ENCODE peak calls at places on chromosome 5, in eight cellular contexts. Z is uterus, L is A549, F is right lobe of liver, G is K562, O is IMR-90, R is lower leg skin, B is heart left ventricle. X is an unnamed sample.

GRCh38 chr5:68593211-68593701 is 377.7 kb downstream of the PIK3R1 start:
- DNase-seq in F (peak; percentile 88), L (no peak), R (no peak), G (no peak), O (no peak), Z (no peak), B (no peak), X (no peak)

GRCh38 chr5:34998058-34998789 is 49.5 kb downstream of the AGXT2 start:
- DNase-seq in O (peak; percentile 66), R (no peak), Z (no peak), G (no peak), B (no peak), L (no peak), F (no peak), X (no peak)

GRCh38 chr5:172790496-172790889 is 19.5 kb upstream of the DUSP1 start:
- DNase-seq in G (no peak), L (no peak), O (no peak), Z (no peak), R (peak; percentile 59), B (no peak), F (peak; percentile 20), X (no peak)

GRCh38 chr5:107284822-107285510 is 385.8 kb downstream of the EFNA5 start:
- DNase-seq in F (no peak), Z (no peak), G (no peak), R (no peak), O (peak; percentile 16), B (no peak), L (no peak), X (no peak)

GRCh38 chr5:56050566-56051292 is 56.0 kb upstream of the IL6ST start:
- DNase-seq in F (no peak), R (no peak), B (no peak), G (no peak), L (no peak), O (no peak), Z (no peak), X (no peak)

GRCh38 chr5:155529366-155529765 is 515.8 kb downstream of the KIF4B start:
- DNase-seq in L (no peak), B (no peak), O (no peak), R (no peak), Z (no peak), G (no peak), F (no peak), X (no peak)

GRCh38 chr5:60274704-60275103 is 381.2 kb upstream of the PDE4D start:
- DNase-seq in O (no peak), L (no peak), G (no peak), F (no peak), B (no peak), R (no peak), Z (no peak), X (no peak)

GRCh38 chr5:94499806-94500205 is 118.6 kb downstream of the KIAA0825 start:
- DNase-seq in Z (no peak), R (no peak), F (no peak), L (no peak), B (no peak), O (no peak), G (no peak), X (no peak)

GRCh38 chr5:96870094-96871021 is 5.9 kb upstream of the ERAP2 start:
- DNase-seq in R (no peak), F (no peak), B (no peak), G (no peak), L (no peak), O (no peak), Z (no peak), X (no peak)

GRCh38 chr5:14545308-14545707 is 36.3 kb upstream of the OTULINL start:
- DNase-seq in R (no peak), Z (no peak), L (no peak), B (no peak), O (no peak), G (no peak), F (no peak), X (no peak)

GRCh38 chr5:10235350-10235749 is 14.3 kb downstream of the ATPSCKMT start:
- DNase-seq in B (no peak), O (peak; percentile 35), G (no peak), Z (no peak), R (no peak), L (no peak), F (no peak), X (no peak)

GRCh38 chr5:174251305-174251704 is 205.8 kb downstream of the NSG2 start:
- DNase-seq in G (no peak), O (no peak), B (no peak), L (no peak), F (no peak), Z (no peak), R (no peak), X (no peak)

GRCh38 chr5:139669681-139670368 is 21.7 kb downstream of the CXXC5 start:
- DNase-seq in R (no peak), Z (no peak), G (peak; percentile 93), O (no peak), B (no peak), L (no peak), F (no peak), X (peak; percentile 66)

GRCh38 chr5:142740903-142741302 is 29.3 kb upstream of the ARHGAP26 start:
- DNase-seq in R (no peak), O (no peak), G (no peak), B (no peak), F (no peak), Z (peak; percentile 48), L (no peak), X (no peak)

GRCh38 chr5:97991236-97991635 is 782.2 kb upstream of the RGMB start:
- DNase-seq in B (no peak), F (no peak), G (no peak), Z (no peak), L (no peak), O (no peak), R (no peak), X (no peak)

GRCh38 chr5:78268361-78268760 is 26.1 kb downstream of the AP3B1 start:
- DNase-seq in G (no peak), L (no peak), Z (no peak), F (no peak), R (no peak), O (no peak), B (no peak), X (no peak)

GRCh38 chr5:111996574-111996973 is 239.6 kb upstream of the NREP start:
- DNase-seq in R (no peak), O (no peak), L (no peak), B (no peak), G (no peak), F (no peak), Z (no peak), X (no peak)

DNA sequence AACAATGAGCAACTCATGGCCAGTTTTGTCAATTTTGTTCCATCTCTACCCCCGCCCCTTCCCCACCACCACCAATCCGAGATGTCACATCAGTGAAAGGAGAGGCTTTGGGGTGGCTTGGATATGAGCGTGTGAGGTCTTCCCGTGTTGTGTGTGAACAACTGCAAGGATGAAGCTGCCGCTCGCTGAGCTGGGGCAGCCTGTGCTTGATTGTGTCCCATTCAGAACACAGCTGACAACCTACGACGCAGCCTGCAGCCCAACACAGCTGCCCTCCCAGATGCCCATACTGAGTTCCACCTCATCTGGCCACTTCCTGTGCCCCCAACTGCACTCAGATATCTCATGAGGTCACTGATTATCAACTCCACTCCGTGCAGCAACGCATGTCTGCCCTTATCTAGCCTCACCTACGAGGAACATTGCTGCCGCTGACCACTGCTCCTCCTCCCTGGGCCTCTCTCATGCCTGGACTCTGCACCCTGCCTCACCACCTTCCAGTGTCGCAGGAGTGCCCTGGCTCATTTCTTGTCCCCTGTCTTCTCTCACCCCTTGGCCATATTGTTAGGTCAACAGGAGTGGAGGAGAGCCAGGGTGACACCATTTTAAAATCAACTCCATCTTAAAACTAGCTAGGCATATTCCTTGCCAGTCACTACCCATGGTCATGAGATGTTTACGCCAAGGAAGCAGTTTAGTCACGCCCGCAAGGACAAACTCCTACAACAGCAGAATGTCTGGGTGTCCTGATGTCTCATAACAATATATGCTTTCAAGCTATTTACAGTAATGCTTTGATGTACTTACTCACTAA is 7.3 kb upstream of the IL4 start:
- DNase-seq in B (no peak), O (no peak), F (no peak), Z (no peak), R (no peak), G (peak; percentile 38), L (no peak), X (no peak)
- TF ChIP-seq POLR2A in B (no peak), O (no peak), F (no peak), Z (no peak), R (no peak), G (peak; percentile 97), L (no peak), X (no peak)

GRCh38 chr5:73486119-73486899 is 11.9 kb upstream of the BTF3 start:
- DNase-seq in G (no peak), B (no peak), L (no peak), O (no peak), R (no peak), F (no peak), Z (no peak), X (no peak)
- TF ChIP-seq POLR2A in G (no peak), B (no peak), L (no peak), O (no peak), R (no peak), F (no peak), Z (no peak), X (no peak)

DNA sequence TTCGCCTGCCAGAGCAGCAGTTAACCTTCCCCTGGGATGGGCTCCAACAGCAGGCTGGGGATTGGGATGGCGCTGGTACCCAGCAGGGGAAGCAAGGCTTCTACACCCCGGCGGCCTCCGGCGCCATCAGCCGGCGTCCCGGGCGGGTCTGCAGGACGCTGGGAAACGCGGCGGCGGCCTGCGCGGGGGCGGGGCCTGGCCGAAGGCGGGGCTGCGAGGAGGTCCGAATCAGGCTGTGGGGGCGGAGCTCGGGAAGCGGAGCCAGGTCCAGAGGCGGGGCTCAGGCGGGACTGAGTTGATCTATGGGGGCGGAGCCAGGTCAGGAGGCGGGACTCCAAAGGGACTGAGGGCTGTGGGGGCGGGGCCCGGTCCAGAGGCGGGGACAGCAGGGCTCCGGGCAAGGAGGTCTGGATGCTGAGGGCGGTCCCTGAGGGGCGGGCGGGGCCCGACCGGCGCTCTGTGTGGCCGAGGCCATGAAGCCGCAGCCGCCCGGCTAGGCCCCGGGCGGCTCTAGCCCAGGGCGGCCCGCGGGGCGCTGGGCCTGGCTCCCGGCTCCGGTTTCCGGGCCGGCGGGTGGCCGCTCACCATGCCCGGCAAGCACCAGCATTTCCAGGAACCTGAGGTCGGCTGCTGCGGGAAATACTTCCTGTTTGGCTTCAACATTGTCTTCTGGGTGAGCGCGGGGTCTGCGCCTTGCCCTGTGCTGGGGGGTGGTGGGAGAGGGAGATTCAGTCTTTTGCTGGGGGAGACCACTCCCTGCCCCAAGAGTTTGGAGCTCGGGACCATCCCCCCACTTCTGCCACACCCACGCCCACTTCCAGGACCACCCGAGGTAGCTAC is at the start of gene TSPAN17:
- DNase-seq in B (peak; percentile 100), G (peak; percentile 99), O (peak; percentile 98), L (peak; percentile 92), Z (peak; percentile 100), F (peak; percentile 100), R (peak; percentile 100), X (peak; percentile 99)
- TF ChIP-seq POLR2A in B (peak; percentile 83), G (peak; percentile 89), O (peak; percentile 86), L (peak; percentile 97), Z (peak; percentile 42), F (peak; percentile 69), R (no peak), X (peak; percentile 98)

GRCh38 chr5:132387649-132388117 is 18.2 kb downstream of the SLC22A5 start:
- DNase-seq in O (peak; percentile 99), F (no peak), B (no peak), R (peak; percentile 89), L (peak; percentile 93), G (peak; percentile 83), Z (peak; percentile 90), X (no peak)
- TF ChIP-seq POLR2A in O (no peak), F (no peak), B (no peak), R (no peak), L (no peak), G (no peak), Z (no peak), X (no peak)

X was measured in GM12892.